ENCODE peak calls at places on chromosome 21, in six cellular contexts. Q is cardiac muscle cell, C is PC-9, L is spleen, Z is upper lobe of right lung, F is adrenal gland. A is an unnamed sample. For H3K4me1, the result is how much of the 10 kb centered on the place peaks cover.

GRCh38 chr21:38761531-38761930 is 44.2 kb upstream of the ETS2 start:
- DNase-seq in Q (peak), C (no peak), L (no peak), Z (no peak), F (no peak), A (no peak)

GRCh38 chr21:39867198-39867650 is at the start of gene PCP4:
- DNase-seq in Q (peak), C (peak), L (no peak), Z (no peak), F (peak), A (peak)

GRCh38 chr21:42864286-42864685 is 15.1 kb downstream of the WDR4 start:
- DNase-seq in Q (no peak), C (no peak), L (no peak), Z (no peak), F (no peak), A (no peak)

GRCh38 chr21:22584308-22584707 is 1586.1 kb downstream of the NCAM2 start:
- DNase-seq in Q (no peak), C (no peak), L (no peak), Z (no peak), F (no peak), A (no peak)

GRCh38 chr21:28160378-28160777 is 832.3 kb downstream of the LTN1 start:
- DNase-seq in Q (no peak), C (no peak), L (no peak), Z (no peak), F (no peak), A (no peak)

GRCh38 chr21:45988366-45989347 is 7.1 kb downstream of the COL6A1 start:
- DNase-seq in Q (no peak), C (no peak), L (peak), Z (peak), F (no peak), A (no peak)

GRCh38 chr21:41678016-41678935 is 88.6 kb downstream of the RIPK4 start:
- DNase-seq in Q (peak), C (peak), L (peak), Z (peak), F (no peak), A (peak)

GRCh38 chr21:29581393-29581792 is 282.7 kb downstream of the BACH1 start:
- DNase-seq in Q (no peak), C (no peak), L (no peak), Z (no peak), F (no peak), A (no peak)

GRCh38 chr21:38903578-38904193 is 98.0 kb downstream of the ETS2 start:
- DNase-seq in Q (no peak), C (no peak), L (no peak), Z (no peak), F (no peak), A (peak)

GRCh38 chr21:44868707-44869106 is 4.8 kb downstream of the PTTG1IP start:
- DNase-seq in Q (no peak), C (no peak), L (no peak), Z (peak), F (no peak), A (peak)

GRCh38 chr21:44871576-44872265 is 1.8 kb downstream of the PTTG1IP start:
- DNase-seq in Q (peak), C (peak), L (no peak), Z (peak), F (peak), A (peak)

GRCh38 chr21:44870748-44871495 is 2.6 kb downstream of the PTTG1IP start:
- DNase-seq in Q (no peak), C (peak), L (no peak), Z (peak), F (peak), A (peak)

GRCh38 chr21:44867999-44868700 is 5.3 kb downstream of the PTTG1IP start:
- DNase-seq in Q (no peak), C (no peak), L (no peak), Z (peak), F (no peak), A (peak)

DNA sequence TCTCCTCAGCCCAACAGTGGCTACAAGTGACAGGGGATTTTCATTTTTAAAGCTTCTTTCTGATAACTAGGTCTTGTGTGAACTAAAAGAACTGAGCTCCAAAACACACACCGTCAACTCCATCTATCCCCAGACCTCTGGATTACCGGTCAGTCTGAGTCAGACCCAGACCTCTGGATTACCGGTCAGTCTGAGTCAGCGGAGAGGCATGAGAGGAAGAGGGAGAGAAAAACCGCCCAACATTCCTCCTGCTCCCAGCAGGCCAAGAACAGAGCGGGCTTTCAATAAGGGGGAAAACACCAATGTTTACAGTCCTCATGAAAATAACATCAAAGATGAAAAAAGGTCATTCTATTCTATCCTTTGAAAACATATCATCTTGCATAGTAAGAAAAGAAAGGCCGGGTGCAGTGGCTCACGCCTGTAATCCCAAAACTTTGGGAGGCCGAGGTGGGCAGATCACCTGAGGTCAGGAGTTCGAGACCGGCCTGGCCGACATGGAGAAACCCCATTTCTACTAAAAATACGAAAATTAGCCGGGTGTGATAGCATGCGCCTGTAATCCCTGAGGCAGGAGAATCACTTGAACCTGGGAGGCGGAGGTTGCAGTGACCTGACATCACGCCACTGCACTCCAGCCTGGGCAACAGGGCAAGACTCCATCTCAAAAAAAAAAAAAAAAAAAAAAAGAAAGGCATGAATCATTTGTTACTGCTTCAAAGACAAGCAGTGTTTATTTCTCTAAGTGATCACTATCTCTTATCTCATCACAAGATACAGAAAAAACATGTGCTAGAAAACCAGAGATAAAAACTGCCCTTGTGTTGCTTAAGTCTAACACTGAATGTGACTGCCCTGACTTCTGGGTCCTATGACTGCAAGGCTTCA is 3.4 kb downstream of the PTTG1IP start:
- DNase-seq in Q (no peak), C (peak), L (no peak), Z (peak), F (peak), A (no peak)
- H3K4me1 ChIP-seq in Q (under half), C (half or more), L (half or more), Z (half or more), F (half or more), A (under half)

GRCh38 chr21:35648512-35648911 is 411.8 kb downstream of the SETD4 start:
- DNase-seq in Q (no peak), C (no peak), L (no peak), Z (no peak), F (no peak), A (no peak)
- TF ChIP-seq CTCF in Q (no peak), C (no peak), L (no peak), Z (no peak), F (no peak), A (no peak)

DNA sequence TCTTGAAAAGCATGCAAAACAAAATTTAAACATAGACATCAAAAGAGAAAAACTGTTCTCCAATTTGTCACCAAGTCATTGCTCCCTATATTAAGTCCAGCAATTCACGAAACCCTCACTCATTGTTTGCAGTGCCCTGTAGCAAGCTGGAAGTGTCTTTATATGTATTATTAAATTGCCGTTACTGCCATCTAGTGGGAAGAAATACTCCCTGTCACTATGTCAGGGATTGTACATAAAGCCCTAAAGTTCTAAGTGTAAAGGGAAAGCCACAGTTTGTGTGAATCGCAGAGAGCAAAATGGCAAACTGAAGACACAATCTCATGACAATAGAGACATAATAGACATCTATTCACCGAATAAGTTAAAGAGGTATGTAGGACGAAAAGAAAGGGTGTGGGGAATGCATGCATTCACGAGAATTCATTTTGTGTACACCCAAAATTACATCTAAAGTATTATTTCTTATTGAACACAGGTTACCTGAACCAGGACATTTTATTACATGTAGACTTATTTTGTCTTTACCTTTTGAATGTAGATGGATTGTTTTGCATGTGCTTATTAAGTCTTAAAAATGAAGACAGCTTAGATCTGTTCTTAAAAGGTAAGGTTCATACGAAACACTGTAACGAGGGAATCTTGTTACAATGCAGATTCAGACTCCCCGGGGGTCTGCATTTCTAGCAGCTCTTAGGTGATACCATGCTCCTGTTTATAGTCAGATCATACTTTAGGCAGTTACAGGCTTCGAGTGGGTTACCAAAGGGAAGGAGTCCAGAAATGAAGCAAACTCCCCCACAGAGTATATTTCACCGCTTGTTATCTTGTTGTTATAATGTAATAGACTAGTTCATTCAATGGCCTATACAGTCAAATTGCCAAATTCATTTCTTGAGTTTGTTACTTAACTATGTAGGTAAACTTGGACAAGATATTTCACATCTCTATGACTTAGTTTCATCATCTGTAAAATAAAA is 600.8 kb downstream of the USP25 start:
- DNase-seq in Q (peak), C (no peak), L (no peak), Z (no peak), F (no peak), A (no peak)
- H3K4me3 ChIP-seq in Q (peak), C (no peak), L (no peak), Z (no peak), F (no peak), A (no peak)

GRCh38 chr21:36694041-36694515 is 4.8 kb upstream of the SIM2 start:
- DNase-seq in Q (no peak), C (no peak), L (no peak), Z (no peak), F (no peak), A (no peak)
- H3K4me1 ChIP-seq in Q (under half), C (under half), L (under half), Z (under half), F (under half), A (under half)

GRCh38 chr21:31720739-31721138 is 11.2 kb downstream of the SCAF4 start:
- DNase-seq in Q (no peak), C (no peak), L (no peak), Z (no peak), F (no peak), A (no peak)
- TF ChIP-seq CTCF in Q (no peak), C (no peak), L (no peak), Z (no peak), F (no peak), A (no peak)

DNA sequence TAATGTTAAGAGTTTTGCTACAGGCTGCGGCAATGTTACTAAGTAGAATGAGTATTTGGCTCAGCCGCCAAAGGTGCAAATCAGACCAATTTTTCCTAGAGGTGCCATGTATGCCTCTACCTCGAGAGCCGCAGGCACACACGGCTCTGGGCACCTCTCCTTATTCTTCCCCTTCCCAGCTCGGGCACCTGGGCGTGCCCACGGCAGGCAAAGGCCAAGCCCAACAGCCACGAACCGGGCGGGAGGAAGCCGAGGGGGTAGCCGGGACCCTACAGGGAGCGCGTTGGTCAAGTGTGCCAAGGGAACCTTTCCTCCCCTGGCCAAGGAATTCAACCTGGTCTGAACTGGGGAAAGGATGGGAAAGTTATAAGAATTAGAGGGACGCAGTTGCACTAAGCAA is 31.0 kb downstream of the LRRC3 start:
- DNase-seq in Q (no peak), C (no peak), L (peak), Z (no peak), F (no peak), A (no peak)
- H3K4me3 ChIP-seq in Q (peak), C (no peak), L (peak), Z (peak), F (no peak), A (no peak)

DNA sequence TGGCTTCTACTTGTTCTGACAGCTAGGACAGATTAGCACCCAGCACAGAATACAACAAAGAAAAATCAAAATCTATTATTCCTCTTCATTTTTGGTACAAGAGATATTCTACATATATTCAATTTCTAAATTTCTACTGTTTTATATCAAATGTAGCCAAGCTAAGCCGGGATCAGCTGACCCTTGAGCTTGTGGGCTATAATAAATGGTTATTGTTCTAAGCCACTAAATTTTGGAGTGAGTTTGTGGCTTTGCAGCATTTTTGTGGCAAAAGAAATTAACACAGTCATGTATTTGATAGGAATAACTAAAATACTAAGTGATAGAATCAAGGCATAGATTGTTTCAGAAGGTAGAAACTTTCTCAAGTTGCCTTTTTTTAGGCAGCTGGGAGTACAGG is 50.7 kb downstream of the APP start:
- DNase-seq in Q (no peak), C (no peak), L (no peak), Z (no peak), F (no peak), A (no peak)
- H3K4me1 ChIP-seq in Q (under half), C (under half), L (under half), Z (under half), F (under half), A (under half)

DNA sequence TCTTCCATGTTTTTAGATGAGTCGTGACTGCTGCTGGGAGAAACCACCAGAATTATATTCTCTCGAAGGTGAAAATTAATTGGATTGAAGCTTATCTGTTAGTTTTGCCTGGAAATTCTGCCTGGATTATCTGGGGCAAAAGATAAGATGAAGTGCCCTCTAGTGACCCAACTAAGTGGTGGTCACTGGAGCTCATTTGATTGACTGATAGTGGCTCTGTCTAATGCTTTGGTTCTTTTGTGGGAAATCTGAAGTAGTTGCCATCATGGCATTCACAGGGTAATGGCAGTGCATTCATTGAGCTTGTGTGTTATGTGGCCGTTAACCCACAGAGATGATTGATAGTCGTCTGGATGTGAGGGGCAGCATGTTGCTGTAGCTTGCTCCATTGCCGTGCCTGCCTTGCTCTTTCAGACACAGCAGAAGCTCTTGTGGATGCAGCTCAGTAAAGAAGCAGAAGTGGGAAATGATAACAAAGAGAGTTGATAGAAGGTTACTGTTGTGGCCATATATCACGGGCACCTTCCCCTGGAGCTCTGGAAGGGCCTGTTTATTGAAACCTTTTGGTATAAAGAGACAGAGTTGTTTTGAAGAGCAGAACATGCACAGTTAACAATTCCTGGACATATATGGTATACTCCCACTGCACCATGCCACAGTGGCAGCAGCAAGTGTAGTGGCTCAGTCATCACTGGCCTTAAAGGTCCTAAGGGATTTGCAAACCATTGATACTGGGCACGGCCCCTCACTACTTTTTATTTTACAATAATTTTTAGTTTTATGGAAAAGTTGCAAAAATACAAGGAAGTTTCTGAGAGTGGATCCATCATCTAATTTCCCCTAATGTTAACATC is 42.0 kb downstream of the CXADR start:
- DNase-seq in Q (peak), C (no peak), L (no peak), Z (no peak), F (no peak), A (peak)
- TF ChIP-seq CTCF in Q (peak), C (peak), L (no peak), Z (peak), F (peak), A (no peak)

A was measured in mucosa of descending colon.